ENCODE peak calls at places on chromosomes 11 and 22, in six cellular contexts. M is IMR-90, A is H9, K is neural progenitor cell, W is PC-3, H is mammary epithelial cell. O is an unnamed sample.

GRCh38 chr11:80103149-80103859 is 662.5 kb upstream of the TENM4 start:
- DNase-seq in M (peak; percentile 97), A (no peak), K (no peak), W (peak; percentile 78), H (peak; percentile 86), O (peak; percentile 95)

GRCh38 chr11:60985991-60986915 is 14.8 kb downstream of the CD6 start:
- DNase-seq in M (peak; percentile 46), A (no peak), K (no peak), W (peak; percentile 87), H (peak; percentile 88), O (peak; percentile 51)

GRCh38 chr11:119480375-119481020 is 57.5 kb upstream of the THY1 start:
- DNase-seq in M (no peak), A (peak; percentile 21), K (no peak), W (no peak), H (no peak), O (no peak)

GRCh38 chr22:42769574-42770447 is 49.1 kb upstream of the A4GALT start:
- DNase-seq in M (peak; percentile 95), A (no peak), K (peak; percentile 1), W (no peak), H (no peak), O (peak; percentile 90)

GRCh38 chr11:33689506-33689905 is 11.1 kb downstream of the C11orf91 start:
- DNase-seq in M (no peak), A (no peak), K (no peak), W (no peak), H (no peak), O (no peak)

GRCh38 chr11:33530824-33531223 is 169.8 kb downstream of the C11orf91 start:
- DNase-seq in M (peak; percentile 79), A (no peak), K (no peak), W (peak; percentile 38), H (peak; percentile 26), O (peak; percentile 85)

GRCh38 chr11:125207866-125208425 is 43.4 kb downstream of the PKNOX2 start:
- DNase-seq in M (peak; percentile 60), A (no peak), K (no peak), W (peak; percentile 17), H (peak; percentile 35), O (no peak)

GRCh38 chr11:23359297-23359696 is 499.0 kb upstream of the CCDC179 start:
- DNase-seq in M (peak; percentile 97), A (no peak), K (no peak), W (peak; percentile 78), H (peak; percentile 92), O (peak; percentile 95)

GRCh38 chr11:117286588-117286987 is 4.6 kb upstream of the BACE1-AS start:
- DNase-seq in M (no peak), A (no peak), K (no peak), W (no peak), H (no peak), O (no peak)

GRCh38 chr11:112318193-112318592 is 57.5 kb upstream of the PLET1 start:
- DNase-seq in M (peak; percentile 96), A (no peak), K (no peak), W (peak; percentile 99), H (peak; percentile 90), O (peak; percentile 90)

GRCh38 chr22:19579880-19580279 is 55.7 kb upstream of the CLDN5 start:
- DNase-seq in M (no peak), A (no peak), K (no peak), W (peak; percentile 25), H (no peak), O (no peak)

GRCh38 chr11:9616858-9617257 is 43.4 kb downstream of the WEE1 start:
- DNase-seq in M (peak; percentile 66), A (no peak), K (no peak), W (no peak), H (no peak), O (peak; percentile 11)

GRCh38 chr11:61885166-61885778 is 6.1 kb downstream of the FADS3 start:
- DNase-seq in M (no peak), A (no peak), K (peak; percentile 23), W (no peak), H (no peak), O (no peak)

GRCh38 chr11:94171693-94172440 is 43.2 kb downstream of the PANX1 start:
- DNase-seq in M (peak; percentile 50), A (peak; percentile 73), K (peak; percentile 79), W (peak; percentile 60), H (peak; percentile 10), O (no peak)

GRCh38 chr11:65150513-65151271 is 16.4 kb upstream of the SYVN1 start:
- DNase-seq in M (peak; percentile 86), A (peak; percentile 45), K (no peak), W (peak; percentile 98), H (peak; percentile 93), O (peak; percentile 64)

GRCh38 chr22:28454431-28455064 is 225.1 kb downstream of the TTC28 start:
- DNase-seq in M (no peak), A (no peak), K (no peak), W (no peak), H (no peak), O (no peak)

DNA sequence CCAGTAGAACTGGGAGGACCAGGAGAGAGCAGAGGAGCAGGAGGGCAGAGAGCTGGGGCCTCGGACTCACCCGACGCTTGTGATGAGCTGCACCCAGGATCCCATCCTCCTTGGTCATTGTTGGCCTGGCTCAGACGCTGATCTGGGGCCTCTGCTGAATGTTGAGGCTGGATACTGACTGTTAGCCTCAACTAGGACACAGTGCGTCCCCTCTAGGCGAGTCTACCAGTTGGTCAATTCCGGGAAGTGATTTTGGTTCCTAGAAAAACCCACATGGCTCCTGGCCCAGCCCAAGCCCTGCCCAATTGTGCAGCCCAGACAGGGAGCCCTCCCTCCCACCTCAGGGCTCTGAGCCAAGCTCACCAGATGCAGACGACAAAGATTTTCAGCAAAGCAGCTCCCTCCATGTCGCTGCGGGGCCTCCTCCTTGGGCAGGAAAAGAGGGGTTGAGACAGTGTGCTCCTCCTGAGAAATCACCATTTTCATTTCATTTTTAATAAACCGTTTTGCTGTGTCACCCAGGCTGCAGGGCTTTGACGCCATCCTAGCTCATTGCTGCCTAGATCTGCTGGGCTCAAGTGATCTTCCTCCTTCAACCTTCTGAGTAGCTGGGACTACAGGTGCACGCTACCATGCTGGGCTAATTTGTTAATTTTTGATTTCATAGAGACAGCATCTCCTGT is at the start of gene APOL4:
- DNase-seq in M (no peak), A (no peak), K (no peak), W (no peak), H (no peak), O (no peak)
- TF ChIP-seq CTCF in M (no peak), A (no peak), K (no peak), W (no peak), H (no peak), O (no peak)

DNA sequence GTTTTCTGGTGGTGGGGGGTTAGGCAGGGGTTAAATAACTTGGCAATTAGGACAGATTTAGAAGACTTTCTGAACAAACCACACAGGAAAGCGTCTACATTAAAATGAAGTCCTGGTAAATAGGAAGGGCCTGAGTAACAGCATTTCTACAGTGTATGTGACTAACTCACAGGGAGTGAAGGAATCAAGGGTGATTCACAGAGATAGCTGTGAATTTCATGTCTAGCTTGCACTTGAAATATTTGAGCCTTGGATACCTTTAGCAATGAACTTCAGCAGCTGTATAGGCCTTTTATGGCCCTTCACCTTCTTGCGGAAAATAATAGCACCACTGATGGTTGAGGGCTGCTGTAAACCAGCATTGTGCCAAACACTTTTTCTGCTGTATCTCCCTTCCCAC is 26.1 kb upstream of the LDHA start:
- DNase-seq in M (peak; percentile 69), A (no peak), K (no peak), W (no peak), H (peak; percentile 58), O (peak; percentile 75)
- H3K4me2 ChIP-seq in M (peak overlapping the region; percentile 57), A (no peak overlapping the region), K (no peak overlapping the region), W (no peak overlapping the region), H (no peak overlapping the region), O (no peak overlapping the region)

GRCh38 chr11:85407648-85408047 is 219.5 kb downstream of the DLG2 start:
- DNase-seq in M (no peak), A (no peak), K (no peak), W (no peak), H (no peak), O (no peak)
- TF ChIP-seq CTCF in M (no peak), A (no peak), K (no peak), W (no peak), H (no peak), O (no peak)

GRCh38 chr11:132994038-132994502 is 538.2 kb downstream of the OPCML start:
- DNase-seq in M (no peak), A (no peak), K (peak; percentile 48), W (no peak), H (no peak), O (no peak)
- H3K4me2 ChIP-seq in M (no peak overlapping the region), A (peak overlapping the region; percentile 79), K (peak overlapping the region; percentile 78), W (no peak overlapping the region), H (peak overlapping the region; percentile 60), O (no peak overlapping the region)